ENCODE peak calls at places on chromosomes 16 and 17, in ten cellular contexts. L is adrenal gland, A is lower leg skin, N is IMR-90, P is MM.1S, F is GM06990, R is psoas muscle, G is bronchial epithelial cell, B is AG04449, W is astrocyte of the spinal cord. V is an unnamed sample.

GRCh38 chr17:68061512-68062313 is 26.2 kb downstream of the KPNA2 start:
- DNase-seq in L (peak; percentile 54), A (peak; percentile 37), N (peak; percentile 38), P (no peak), F (no peak), R (no peak), G (no peak), B (no peak), W (no peak), V (peak; percentile 33)

GRCh38 chr17:7695586-7695985 is 7.3 kb downstream of the WRAP53 start:
- DNase-seq in L (no peak), A (no peak), N (no peak), P (no peak), F (no peak), R (no peak), G (no peak), B (no peak), W (no peak), V (no peak)

GRCh38 chr17:82367724-82368524 is 3.6 kb upstream of the UTS2R start:
- DNase-seq in L (no peak), A (no peak), N (peak; percentile 11), P (no peak), F (no peak), R (no peak), G (no peak), B (no peak), W (no peak), V (no peak)

GRCh38 chr17:81879121-81879520 is 8.0 kb upstream of the ARHGDIA start:
- DNase-seq in L (no peak), A (no peak), N (no peak), P (no peak), F (no peak), R (no peak), G (no peak), B (no peak), W (no peak), V (no peak)

GRCh38 chr16:75204410-75204758 is 2.6 kb downstream of the CTRB2 start:
- DNase-seq in L (no peak), A (no peak), N (no peak), P (no peak), F (no peak), R (no peak), G (no peak), B (no peak), W (no peak), V (no peak)

GRCh38 chr17:59154335-59154720 is 658 bp downstream of the SKA2 start:
- DNase-seq in L (peak; percentile 54), A (no peak), N (peak; percentile 39), P (peak; percentile 49), F (peak; percentile 52), R (peak; percentile 58), G (peak; percentile 47), B (no peak), W (no peak), V (peak; percentile 53)

GRCh38 chr17:77786090-77786489 is 172.4 kb upstream of the TNRC6C start:
- DNase-seq in L (no peak), A (no peak), N (no peak), P (no peak), F (no peak), R (no peak), G (no peak), B (no peak), W (no peak), V (no peak)

GRCh38 chr16:3879258-3879886 is 1.1 kb downstream of the CREBBP start:
- DNase-seq in L (peak; percentile 38), A (peak; percentile 88), N (no peak), P (peak; percentile 18), F (peak; percentile 51), R (peak; percentile 71), G (no peak), B (no peak), W (no peak), V (peak; percentile 27)

GRCh38 chr16:1153480-1154160 is 714 bp downstream of the CACNA1H start:
- DNase-seq in L (no peak), A (no peak), N (no peak), P (no peak), F (no peak), R (no peak), G (no peak), B (no peak), W (no peak), V (no peak)

GRCh38 chr17:48011405-48012150 is 26.0 kb downstream of the COPZ2 start:
- DNase-seq in L (no peak), A (no peak), N (peak; percentile 25), P (peak; percentile 70), F (no peak), R (peak; percentile 63), G (peak; percentile 29), B (no peak), W (no peak), V (peak; percentile 53)

GRCh38 chr16:50862818-50863672 is 121.2 kb downstream of the CYLD start:
- DNase-seq in L (no peak), A (peak; percentile 37), N (no peak), P (no peak), F (no peak), R (no peak), G (no peak), B (no peak), W (no peak), V (no peak)

GRCh38 chr16:82043680-82044584 is 8.9 kb downstream of the HSD17B2 start:
- DNase-seq in L (no peak), A (no peak), N (peak; percentile 75), P (no peak), F (no peak), R (no peak), G (peak; percentile 63), B (peak; percentile 66), W (peak; percentile 93), V (peak; percentile 51)

GRCh38 chr16:84065536-84066132 is 23.0 kb upstream of the SLC38A8 start:
- DNase-seq in L (peak; percentile 63), A (peak; percentile 85), N (peak; percentile 62), P (no peak), F (no peak), R (no peak), G (peak; percentile 61), B (no peak), W (peak; percentile 64), V (peak; percentile 68)

GRCh38 chr16:57446530-57447141 is 549 bp downstream of the CIAPIN1 start:
- DNase-seq in L (peak; percentile 60), A (peak; percentile 88), N (peak; percentile 4), P (peak; percentile 28), F (no peak), R (peak; percentile 72), G (peak; percentile 24), B (no peak), W (peak; percentile 23), V (peak; percentile 48)

GRCh38 chr16:50459681-50460080 is 88.5 kb upstream of the NKD1 start:
- DNase-seq in L (no peak), A (peak; percentile 40), N (no peak), P (no peak), F (no peak), R (no peak), G (no peak), B (no peak), W (no peak), V (no peak)

GRCh38 chr17:76733618-76733957 is 3.5 kb downstream of the SRSF2 start:
- DNase-seq in L (no peak), A (no peak), N (no peak), P (no peak), F (no peak), R (no peak), G (no peak), B (no peak), W (no peak), V (no peak)
- H3K4me3 ChIP-seq in L (no peak overlapping the region), A (no peak overlapping the region), N (no peak overlapping the region), P (peak overlapping the region; percentile 95), F (peak overlapping the region; percentile 100), R (peak overlapping the region; percentile 72), G (no peak overlapping the region), B (no peak overlapping the region), W (no peak overlapping the region), V (no peak overlapping the region)

GRCh38 chr16:54538241-54538640 is 251.7 kb upstream of the IRX3 start:
- DNase-seq in L (no peak), A (no peak), N (no peak), P (no peak), F (no peak), R (no peak), G (no peak), B (no peak), W (no peak), V (no peak)
- TF ChIP-seq CTCF in L (no peak), A (no peak), N (no peak), P (no peak), F (no peak), R (no peak), G (no peak), B (peak; percentile 9), W (peak; percentile 21), V (peak; percentile 22)

DNA sequence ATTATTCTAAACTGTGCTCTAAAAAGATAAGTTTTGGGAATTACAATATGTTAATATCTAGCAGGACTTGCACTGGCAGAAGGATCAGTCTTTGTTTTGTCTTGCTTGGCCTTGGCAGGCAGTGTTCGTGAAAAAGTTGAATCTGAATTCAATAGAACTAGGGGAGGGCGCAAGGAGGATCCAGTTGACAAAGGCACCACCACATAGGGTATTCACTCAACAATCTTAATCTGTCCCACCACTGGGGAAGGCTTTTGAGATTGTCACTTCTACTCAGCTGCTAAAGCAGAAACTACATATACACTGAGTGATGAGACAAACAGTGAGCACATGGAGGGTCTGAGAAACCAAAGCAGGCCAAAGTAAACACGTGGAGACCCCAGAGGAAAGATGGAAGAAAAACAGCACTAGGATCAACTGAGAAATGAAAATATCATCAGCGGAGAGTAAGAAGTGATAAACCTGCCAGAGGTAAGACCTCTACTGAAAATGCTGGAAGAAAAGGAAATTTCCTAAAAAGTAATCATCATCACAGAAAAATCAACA is 2.4 kb downstream of the AMFR start:
- DNase-seq in L (no peak), A (no peak), N (no peak), P (no peak), F (no peak), R (no peak), G (no peak), B (no peak), W (no peak), V (no peak)
- H3K4me3 ChIP-seq in L (no peak overlapping the region), A (no peak overlapping the region), N (no peak overlapping the region), P (no peak overlapping the region), F (peak overlapping the region; percentile 91), R (peak overlapping the region; percentile 94), G (no peak overlapping the region), B (no peak overlapping the region), W (no peak overlapping the region), V (no peak overlapping the region)

DNA sequence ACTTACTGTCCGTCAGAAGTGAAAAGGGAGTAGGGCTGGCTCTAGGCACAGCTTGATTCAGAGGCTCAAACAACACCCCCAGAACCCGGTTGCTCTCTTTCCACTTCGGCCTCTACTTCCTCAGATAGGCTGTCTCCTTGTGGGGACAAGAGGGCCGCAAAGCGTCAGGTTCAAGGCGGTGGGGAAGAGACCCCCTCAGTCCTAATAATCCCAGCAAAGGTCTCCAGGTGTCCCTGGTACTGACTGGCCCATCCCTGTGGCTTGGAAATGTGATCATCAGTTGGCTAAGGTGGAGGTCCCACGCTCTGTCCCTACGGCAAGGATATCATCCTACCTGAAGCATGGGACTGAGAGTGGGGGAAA is 26.0 kb downstream of the NGFR start:
- DNase-seq in L (no peak), A (peak; percentile 56), N (no peak), P (no peak), F (no peak), R (no peak), G (no peak), B (no peak), W (no peak), V (no peak)
- TF ChIP-seq CTCF in L (no peak), A (no peak), N (no peak), P (no peak), F (no peak), R (no peak), G (no peak), B (no peak), W (no peak), V (no peak)